ENCODE peak calls at places on chromosome 5, in five cellular contexts. A, H, P, E and N are unnamed samples.

GRCh38 chr5:93899026-93899600 is 157.7 kb upstream of the POU5F2 start:
- DNase-seq in A (no peak), H (no peak), P (peak; percentile 31), E (no peak), N (no peak)

GRCh38 chr5:31531543-31531887 is 378 bp downstream of the DROSHA start:
- DNase-seq in A (no peak), H (peak; percentile 26), P (peak; percentile 10), E (peak; percentile 30), N (peak; percentile 40)

GRCh38 chr5:161078793-161079192 is 226.8 kb upstream of the ATP10B start:
- DNase-seq in A (no peak), H (no peak), P (no peak), E (no peak), N (no peak)

GRCh38 chr5:94968507-94969095 is 316.3 kb downstream of the MCTP1 start:
- DNase-seq in A (peak; percentile 44), H (no peak), P (peak; percentile 74), E (peak; percentile 18), N (peak; percentile 46)

GRCh38 chr5:178460598-178461425 is 129.4 kb downstream of the COL23A1 start:
- DNase-seq in A (peak; percentile 26), H (peak; percentile 76), P (peak; percentile 39), E (peak; percentile 97), N (peak; percentile 83)

GRCh38 chr5:1315709-1316587 is 21.1 kb upstream of the TERT start:
- DNase-seq in A (peak; percentile 91), H (peak; percentile 88), P (peak; percentile 81), E (peak; percentile 63), N (peak; percentile 70)

GRCh38 chr5:72517961-72518690 is 10.9 kb upstream of the ZNF366 start:
- DNase-seq in A (no peak), H (peak; percentile 33), P (no peak), E (no peak), N (no peak)

GRCh38 chr5:145991044-145991575 is 54.7 kb downstream of the SH3RF2 start:
- DNase-seq in A (no peak), H (no peak), P (no peak), E (no peak), N (no peak)

GRCh38 chr5:128257096-128257495 is 173.5 kb downstream of the SLC12A2 start:
- DNase-seq in A (no peak), H (no peak), P (peak; percentile 54), E (no peak), N (no peak)

GRCh38 chr5:65041296-65042158 is 272.8 kb downstream of the CWC27 start:
- DNase-seq in A (no peak), H (no peak), P (no peak), E (no peak), N (no peak)

GRCh38 chr5:89236900-89237299 is 353.9 kb upstream of the MEF2C start:
- DNase-seq in A (no peak), H (no peak), P (no peak), E (no peak), N (no peak)

GRCh38 chr5:73205309-73205708 is 32.3 kb downstream of the TMEM174 start:
- DNase-seq in A (no peak), H (no peak), P (no peak), E (peak; percentile 38), N (no peak)

GRCh38 chr5:132322266-132322665 is 28.1 kb downstream of the SLC22A4 start:
- DNase-seq in A (no peak), H (no peak), P (no peak), E (no peak), N (peak; percentile 37)
- H3K4me3 ChIP-seq in A (no peak overlapping the region), H (no peak overlapping the region), P (no peak overlapping the region), E (no peak overlapping the region), N (no peak overlapping the region)

DNA sequence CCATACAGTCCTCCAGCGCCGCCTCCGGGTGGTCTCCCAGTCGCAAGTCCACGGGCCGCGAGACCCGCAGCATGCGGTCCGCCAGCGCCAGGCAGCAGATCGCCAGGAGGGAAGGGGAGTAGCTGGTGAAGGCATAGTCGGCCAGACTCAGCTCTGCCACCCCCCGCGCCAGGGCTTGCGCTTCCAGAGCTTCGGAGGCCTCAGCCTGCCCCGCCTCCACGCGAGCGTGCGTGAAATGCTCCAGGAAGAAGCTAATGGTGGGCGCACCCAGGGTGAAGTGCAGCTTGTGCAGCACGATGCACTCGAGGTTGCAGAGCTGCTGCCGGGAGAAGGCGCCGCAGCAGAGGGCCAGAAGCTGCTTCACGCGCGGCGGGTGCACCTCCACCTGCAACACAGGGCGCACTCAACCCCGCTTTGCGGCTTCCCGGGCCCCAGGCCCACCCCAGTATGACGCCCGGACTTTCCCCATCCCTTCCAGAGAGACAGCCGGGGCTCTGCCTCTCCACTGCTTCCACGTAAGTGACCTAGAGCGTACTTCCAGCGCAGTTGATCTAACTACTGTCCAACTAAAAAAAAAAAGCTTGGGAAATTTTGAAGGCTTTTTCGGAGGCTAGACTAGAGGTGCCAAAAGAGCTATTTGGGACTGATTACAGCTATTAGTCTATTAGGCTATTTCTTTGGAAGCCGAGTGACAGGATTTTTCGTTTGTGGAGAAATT is 1.8 kb downstream of the CCNO start:
- DNase-seq in A (peak; percentile 22), H (peak; percentile 51), P (no peak), E (peak; percentile 40), N (peak; percentile 46)
- H3K4me3 ChIP-seq in A (peak overlapping the region; percentile 11), H (peak overlapping the region; percentile 63), P (peak overlapping the region; percentile 75), E (peak overlapping the region; percentile 75), N (peak overlapping the region; percentile 57)

GRCh38 chr5:151222054-151222768 is 1.7 kb downstream of the CCDC69 start:
- DNase-seq in A (no peak), H (no peak), P (no peak), E (no peak), N (no peak)
- H3K4me3 ChIP-seq in A (peak overlapping the region; percentile 87), H (peak overlapping the region; percentile 86), P (no peak overlapping the region), E (peak overlapping the region; percentile 80), N (no peak overlapping the region)

GRCh38 chr5:143026380-143026779 is 256.2 kb downstream of the ARHGAP26 start:
- DNase-seq in A (no peak), H (no peak), P (no peak), E (no peak), N (no peak)
- H3K4me3 ChIP-seq in A (peak overlapping the region; percentile 61), H (no peak overlapping the region), P (no peak overlapping the region), E (no peak overlapping the region), N (no peak overlapping the region)

DNA sequence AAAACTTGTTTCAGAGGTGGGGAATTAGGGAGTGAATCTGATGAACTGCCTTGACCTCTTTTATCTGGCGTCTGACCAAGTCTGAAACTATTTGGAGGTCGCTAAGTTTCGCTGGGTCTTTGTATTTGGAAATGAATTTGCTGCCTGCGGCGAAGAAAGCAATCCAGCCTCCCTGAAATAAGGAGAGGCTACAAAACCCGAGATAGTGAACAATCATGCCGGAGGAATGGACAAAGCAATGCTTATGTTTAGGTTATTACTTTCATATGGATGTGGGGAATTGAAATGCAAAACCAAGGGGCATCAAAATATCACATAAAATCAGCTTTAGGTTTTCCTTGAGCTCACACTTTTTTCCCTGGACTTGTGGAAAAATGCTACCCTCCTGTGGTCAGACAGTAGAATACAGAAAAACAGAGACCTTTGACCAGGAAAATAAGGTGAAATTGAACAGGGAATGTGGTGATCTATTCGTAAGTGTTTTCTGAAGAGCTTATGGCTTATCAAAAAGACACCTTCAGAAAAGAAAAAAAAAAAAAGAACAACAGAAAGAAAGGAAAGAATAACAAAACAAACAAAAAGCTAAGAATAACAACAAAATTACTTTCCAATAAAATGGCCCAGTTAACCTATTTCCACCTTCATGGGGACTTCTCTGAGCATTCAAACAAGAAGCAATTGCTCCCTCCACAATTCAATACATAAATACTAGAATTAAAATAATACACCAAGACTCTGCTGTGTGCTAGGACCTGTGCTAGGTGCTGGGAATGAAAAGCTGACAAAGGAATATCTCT is 68.6 kb upstream of the DPYSL3 start:
- DNase-seq in A (no peak), H (no peak), P (peak; percentile 59), E (no peak), N (peak; percentile 47)
- H3K4me3 ChIP-seq in A (no peak overlapping the region), H (no peak overlapping the region), P (no peak overlapping the region), E (no peak overlapping the region), N (no peak overlapping the region)

GRCh38 chr5:115415143-115415491 is 118.7 kb upstream of the CCDC112 start:
- DNase-seq in A (no peak), H (peak; percentile 89), P (peak; percentile 90), E (peak; percentile 85), N (peak; percentile 15)
- H3K4me3 ChIP-seq in A (no peak overlapping the region), H (no peak overlapping the region), P (no peak overlapping the region), E (no peak overlapping the region), N (no peak overlapping the region)

DNA sequence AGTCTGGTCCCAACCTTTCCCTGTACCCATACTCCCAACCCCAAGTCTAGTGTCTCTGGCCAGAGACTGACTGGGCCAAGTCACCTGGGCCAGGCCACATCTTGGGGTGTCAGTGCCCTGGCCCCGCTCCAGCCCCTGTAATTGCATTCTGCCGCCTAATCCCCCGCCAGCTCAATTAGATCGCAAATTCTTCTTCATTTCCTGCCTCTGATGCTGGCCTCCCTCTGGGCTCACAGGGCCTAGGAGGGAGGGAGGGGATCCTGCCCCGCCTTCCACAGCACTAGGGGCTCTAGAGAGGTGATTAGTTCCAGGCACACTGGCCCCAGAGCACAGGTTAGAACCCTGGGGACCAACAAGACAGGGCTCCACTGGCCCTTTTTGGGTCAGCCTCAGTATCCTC is 5.5 kb downstream of the CXXC5 start:
- DNase-seq in A (no peak), H (no peak), P (no peak), E (no peak), N (no peak)
- H3K4me3 ChIP-seq in A (no peak overlapping the region), H (no peak overlapping the region), P (no peak overlapping the region), E (no peak overlapping the region), N (no peak overlapping the region)

GRCh38 chr5:176536132-176536901 is 885 bp downstream of the RNF44 start:
- DNase-seq in A (peak; percentile 81), H (peak; percentile 85), P (peak; percentile 42), E (peak; percentile 84), N (peak; percentile 77)
- H3K4me3 ChIP-seq in A (peak overlapping the region; percentile 67), H (peak overlapping the region; percentile 91), P (peak overlapping the region; percentile 90), E (peak overlapping the region; percentile 92), N (peak overlapping the region; percentile 90)

GRCh38 chr5:176996780-176997179 is 9.8 kb downstream of the UIMC1 start:
- DNase-seq in A (no peak), H (no peak), P (peak; percentile 48), E (no peak), N (no peak)

GRCh38 chr5:176994460-176995121 is 12.0 kb downstream of the UIMC1 start:
- DNase-seq in A (peak; percentile 37), H (peak; percentile 20), P (no peak), E (no peak), N (peak; percentile 62)

GRCh38 chr5:176998828-176999227 is 7.8 kb downstream of the UIMC1 start:
- DNase-seq in A (no peak), H (no peak), P (no peak), E (no peak), N (no peak)

GRCh38 chr5:176995122-176995490 is 11.5 kb downstream of the UIMC1 start:
- DNase-seq in A (no peak), H (no peak), P (no peak), E (no peak), N (no peak)

DNA sequence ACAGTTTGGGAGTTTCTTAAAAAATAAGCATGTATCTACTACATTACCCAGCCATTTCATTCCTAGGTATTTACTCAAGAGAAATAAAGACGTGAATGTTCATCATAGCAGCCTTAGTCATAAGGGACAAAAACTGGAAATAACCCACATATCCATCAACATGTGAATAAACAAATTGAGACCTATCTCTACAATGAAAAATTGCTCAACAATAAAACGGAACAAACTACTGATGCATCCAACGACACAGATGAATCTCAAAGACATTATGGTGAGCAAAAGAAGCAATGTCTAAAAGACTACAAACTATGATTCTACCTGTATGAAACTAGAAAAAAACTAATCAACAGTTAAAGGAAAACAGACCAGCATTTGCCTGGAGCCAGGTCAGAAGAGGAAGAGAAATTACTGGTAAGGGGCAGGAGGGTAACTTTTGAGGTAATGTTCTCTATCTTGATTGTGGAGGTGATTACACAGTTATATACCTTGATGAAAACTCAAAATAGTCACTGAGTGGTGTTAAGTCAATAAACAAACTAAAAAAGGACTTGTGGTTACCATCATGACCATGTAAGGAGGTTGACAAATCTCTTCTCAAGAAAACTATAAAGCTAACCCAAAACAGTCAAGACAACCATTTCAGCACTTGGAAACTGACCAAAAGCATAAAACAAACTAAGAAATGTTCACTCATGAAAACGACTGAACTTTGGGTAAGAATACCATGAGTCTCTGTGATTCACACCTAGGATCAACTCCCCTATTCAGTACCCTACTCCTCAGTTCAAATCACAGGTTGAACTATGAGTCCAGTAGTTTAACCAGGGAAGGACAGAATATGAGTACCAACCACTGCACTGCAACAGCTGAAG is 10.4 kb downstream of the UIMC1 start:
- DNase-seq in A (peak; percentile 44), H (no peak), P (peak; percentile 78), E (no peak), N (no peak)
- H3K4me3 ChIP-seq in A (no peak overlapping the region), H (no peak overlapping the region), P (no peak overlapping the region), E (no peak overlapping the region), N (no peak overlapping the region)